ENCODE peak calls at places on chromosomes 12 and 14, in ten cellular contexts. B, E, G, P, F, C, N, U, Z and L are unnamed samples.

GRCh38 chr12:123062682-123063426 is 82.4 kb downstream of the ARL6IP4 start:
- DNase-seq in B (no peak), Z (no peak), F (no peak), P (no peak), G (no peak), N (peak), U (peak), C (peak), E (no peak), L (no peak)

GRCh38 chr12:102883204-102883799 is 33.7 kb downstream of the PAH start:
- DNase-seq in G (peak), N (peak), E (peak), U (no peak), B (peak), Z (peak), C (peak), P (peak), F (peak), L (peak)

GRCh38 chr12:92721130-92721529 is 18.3 kb downstream of the PLEKHG7 start:
- DNase-seq in U (no peak), P (no peak), F (no peak), N (no peak), E (no peak), C (no peak), B (no peak), G (no peak), Z (no peak), L (no peak)

GRCh38 chr12:71870409-71870808 is 30.9 kb downstream of the TBC1D15 start:
- DNase-seq in F (no peak), G (no peak), B (no peak), U (no peak), C (no peak), Z (no peak), E (no peak), P (no peak), N (no peak), L (no peak)

GRCh38 chr12:43957732-43958131 is 121.9 kb downstream of the TMEM117 start:
- DNase-seq in B (no peak), Z (no peak), U (no peak), C (peak), E (peak), F (peak), G (peak), P (peak), N (no peak), L (no peak)

GRCh38 chr12:117030187-117030896 is 68.9 kb downstream of the TESC start:
- DNase-seq in U (no peak), G (no peak), Z (no peak), C (no peak), P (no peak), N (no peak), F (no peak), B (no peak), E (no peak), L (no peak)

GRCh38 chr12:107368586-107368985 is 275.2 kb upstream of the CRY1 start:
- DNase-seq in E (no peak), N (no peak), U (no peak), P (peak), C (no peak), B (no peak), F (no peak), G (no peak), Z (no peak), L (no peak)

GRCh38 chr14:105138021-105138541 is 30.5 kb downstream of the JAG2 start:
- DNase-seq in C (no peak), G (no peak), B (no peak), P (no peak), E (no peak), F (no peak), N (no peak), U (peak), Z (peak), L (no peak)

GRCh38 chr12:93011100-93011499 is 82.0 kb upstream of the EEA1 start:
- DNase-seq in F (no peak), Z (no peak), B (no peak), N (no peak), P (no peak), G (no peak), U (no peak), E (no peak), C (no peak), L (no peak)

GRCh38 chr14:101562659-101563351 is 1.5 kb downstream of the DIO3 start:
- DNase-seq in E (no peak), G (no peak), F (no peak), P (no peak), C (no peak), Z (no peak), N (no peak), U (no peak), B (no peak), L (no peak)

GRCh38 chr14:102544745-102545460 is 35.3 kb upstream of the ANKRD9 start:
- DNase-seq in F (no peak), B (no peak), Z (no peak), C (peak), E (no peak), N (no peak), G (no peak), U (no peak), P (peak), L (peak)

GRCh38 chr12:31035944-31036665 is 37.6 kb upstream of the DDX11 start:
- DNase-seq in E (no peak), B (no peak), P (no peak), C (no peak), U (no peak), F (no peak), N (no peak), Z (no peak), G (no peak), L (no peak)